ENCODE peak calls at places on chromosomes 6 and 20, in four cellular contexts. A, C, F and O are unnamed samples.

GRCh38 chr20:35368616-35369423 is 43.0 kb downstream of the UQCC1 start:
- DNase-seq in C (no peak), A (no peak), F (no peak), O (no peak)

GRCh38 chr20:41119593-41120561 is 17.5 kb upstream of the PLCG1 start:
- DNase-seq in C (no peak), A (no peak), F (no peak), O (peak; percentile 52)

GRCh38 chr6:31186052-31186734 is 15.7 kb upstream of the POU5F1 start:
- DNase-seq in F (no peak), A (no peak), C (no peak), O (peak; percentile 75)

GRCh38 chr20:63612276-63612931 is 14.5 kb downstream of the GMEB2 start:
- DNase-seq in C (no peak), F (no peak), A (no peak), O (no peak)

GRCh38 chr20:32037929-32038328 is 14.1 kb upstream of the HCK start:
- DNase-seq in C (no peak), F (no peak), A (no peak), O (no peak)

GRCh38 chr6:75493400-75494064 is at the start of gene FILIP1:
- DNase-seq in A (peak; percentile 18), C (no peak), F (no peak), O (no peak)

GRCh38 chr6:89260310-89260709 is 43.2 kb upstream of the GABRR1 start:
- DNase-seq in C (no peak), F (no peak), A (peak; percentile 61), O (no peak)

GRCh38 chr6:14450133-14451040 is 332.8 kb downstream of the CD83 start:
- DNase-seq in C (no peak), F (no peak), A (peak; percentile 28), O (no peak)

GRCh38 chr6:110491644-110492317 is 15.4 kb upstream of the SLC22A16 start:
- DNase-seq in F (no peak), A (peak; percentile 18), C (no peak), O (no peak)

GRCh38 chr6:137323860-137324259 is 104.7 kb upstream of the IFNGR1 start:
- DNase-seq in F (no peak), C (no peak), A (no peak), O (no peak)

GRCh38 chr20:39829255-39829654 is 859.8 kb downstream of the MAFB start:
- DNase-seq in F (no peak), A (no peak), C (no peak), O (no peak)

GRCh38 chr20:25984933-25985332 is 288.3 kb upstream of the ZNF337 start:
- DNase-seq in C (no peak), F (no peak), A (peak; percentile 23), O (no peak)

GRCh38 chr20:45044084-45044573 is 56.8 kb downstream of the KCNS1 start:
- DNase-seq in C (peak; percentile 57), F (peak; percentile 36), A (peak; percentile 73), O (peak; percentile 82)

GRCh38 chr6:42452171-42453026 is 673 bp upstream of the TRERF1 start:
- DNase-seq in A (peak; percentile 59), C (peak; percentile 60), F (peak; percentile 88), O (no peak)

GRCh38 chr20:25188218-25188617 is 7.3 kb upstream of the ENTPD6 start:
- DNase-seq in F (no peak), A (no peak), C (no peak), O (no peak)

GRCh38 chr6:17179246-17180073 is 77.6 kb downstream of the STMND1 start:
- DNase-seq in F (no peak), C (no peak), A (no peak), O (no peak)

GRCh38 chr6:127102299-127102698 is 16.2 kb upstream of the RSPO3 start:
- DNase-seq in F (no peak), C (no peak), A (no peak), O (no peak)

GRCh38 chr20:32558526-32558925 is 26.6 kb downstream of the NOL4L start:
- DNase-seq in C (no peak), A (no peak), F (no peak), O (no peak)

GRCh38 chr6:155077784-155078183 is 82.7 kb downstream of the TIAM2 start:
- DNase-seq in C (no peak), A (no peak), F (no peak), O (peak; percentile 40)

GRCh38 chr20:10005885-10006284 is 28.9 kb upstream of the ANKEF1 start:
- DNase-seq in A (peak; percentile 75), C (no peak), F (no peak), O (no peak)

GRCh38 chr20:41499064-41499463 is 119.1 kb downstream of the CHD6 start:
- DNase-seq in F (no peak), A (no peak), C (no peak), O (no peak)

GRCh38 chr6:90098025-90098474 is 198.6 kb downstream of the BACH2 start:
- DNase-seq in A (no peak), C (no peak), F (no peak), O (no peak)

GRCh38 chr6:149453597-149454340 is 31.0 kb downstream of the ZC3H12D start:
- DNase-seq in C (no peak), A (no peak), F (no peak), O (no peak)

GRCh38 chr6:149454405-149454848 is 30.4 kb downstream of the ZC3H12D start:
- DNase-seq in A (no peak), C (no peak), F (peak; percentile 56), O (no peak)

GRCh38 chr6:149457316-149457884 is 27.4 kb downstream of the ZC3H12D start:
- DNase-seq in A (no peak), F (no peak), C (no peak), O (no peak)

GRCh38 chr6:149456311-149457021 is 28.3 kb downstream of the ZC3H12D start:
- DNase-seq in A (peak; percentile 61), F (no peak), C (no peak), O (no peak)

GRCh38 chr6:149455028-149455732 is 29.6 kb downstream of the ZC3H12D start:
- DNase-seq in F (no peak), C (no peak), A (no peak), O (no peak)
- H3K4me2 ChIP-seq in F (no peak overlapping the region), C (no peak overlapping the region), A (no peak overlapping the region), O (peak overlapping the region; percentile 58)

GRCh38 chr20:4283011-4283410 is 267.7 kb upstream of the RNF24 start:
- DNase-seq in A (no peak), F (no peak), C (no peak), O (no peak)
- TF ChIP-seq ELF1 in A (no peak), F (no peak), C (no peak), O (no peak)

GRCh38 chr20:49999329-49999728 is 16.5 kb downstream of the SNAI1 start:
- DNase-seq in F (no peak), A (no peak), C (no peak), O (no peak)
- H3K4me2 ChIP-seq in F (no peak overlapping the region), A (no peak overlapping the region), C (no peak overlapping the region), O (no peak overlapping the region)

DNA sequence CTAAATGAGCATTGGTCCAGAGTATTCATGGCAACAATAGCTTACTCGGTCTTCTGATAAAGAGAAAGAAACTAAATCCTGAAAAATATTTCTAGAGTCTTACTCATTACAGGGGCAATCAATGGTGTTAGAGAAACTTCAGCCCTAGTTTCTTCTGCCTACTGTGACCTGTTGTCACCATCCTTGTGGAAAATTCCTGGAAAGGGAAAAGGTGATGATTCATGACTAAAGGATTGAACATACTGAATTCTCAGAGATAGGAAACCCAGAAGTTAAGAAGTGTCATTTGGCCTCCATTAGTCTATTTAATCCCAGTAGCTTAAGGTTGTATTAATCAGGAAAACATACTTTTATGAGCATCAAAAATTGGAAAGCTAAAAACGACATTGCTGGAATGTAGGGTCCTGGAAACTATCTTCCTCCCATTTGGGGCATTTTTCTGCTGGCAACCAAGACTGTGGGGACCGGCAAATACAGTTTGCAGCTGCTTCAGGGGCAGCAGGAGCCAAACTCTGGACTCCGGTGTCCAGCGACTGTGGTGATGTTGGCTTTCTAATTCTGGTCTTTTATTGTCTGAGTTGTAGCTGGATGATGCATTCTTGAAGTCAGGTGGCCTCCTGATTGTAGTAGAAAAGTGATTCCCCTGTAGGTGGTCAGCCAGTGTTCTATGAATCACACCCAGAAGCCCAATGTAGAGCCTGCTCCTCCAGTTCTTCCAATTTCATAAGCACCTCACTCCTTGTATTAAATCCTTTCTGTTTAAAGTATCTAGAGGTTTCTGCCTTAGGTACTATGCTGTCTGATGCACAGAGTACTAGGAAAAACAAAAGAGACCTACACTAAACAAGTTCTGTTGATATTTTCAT is 67.6 kb downstream of the LCA5 start:
- DNase-seq in C (no peak), F (no peak), A (no peak), O (no peak)
- TF ChIP-seq ELF1 in C (no peak), F (no peak), A (no peak), O (no peak)

DNA sequence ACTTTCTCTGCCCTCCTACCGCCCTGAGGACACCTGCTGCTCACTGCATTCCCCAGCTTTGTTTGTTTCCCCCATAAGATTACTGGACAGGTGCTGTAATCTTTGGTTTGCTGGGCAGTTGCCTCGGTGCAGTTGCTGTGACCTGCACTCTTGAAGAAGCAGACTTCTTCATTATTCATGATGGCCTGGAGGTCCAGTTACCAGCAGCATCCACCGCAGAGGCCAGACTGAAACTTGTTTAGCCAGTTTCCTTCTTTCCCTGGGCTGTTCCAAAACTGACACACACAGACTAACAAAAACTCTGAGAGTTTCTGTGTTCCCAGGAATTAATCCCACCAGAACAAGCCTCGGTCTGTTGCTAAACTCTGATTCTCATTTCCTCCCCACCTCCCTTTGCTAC is 144.1 kb downstream of the QRSL1 start:
- DNase-seq in C (no peak), A (no peak), F (no peak), O (no peak)
- H3K4me2 ChIP-seq in C (no peak overlapping the region), A (no peak overlapping the region), F (no peak overlapping the region), O (no peak overlapping the region)

DNA sequence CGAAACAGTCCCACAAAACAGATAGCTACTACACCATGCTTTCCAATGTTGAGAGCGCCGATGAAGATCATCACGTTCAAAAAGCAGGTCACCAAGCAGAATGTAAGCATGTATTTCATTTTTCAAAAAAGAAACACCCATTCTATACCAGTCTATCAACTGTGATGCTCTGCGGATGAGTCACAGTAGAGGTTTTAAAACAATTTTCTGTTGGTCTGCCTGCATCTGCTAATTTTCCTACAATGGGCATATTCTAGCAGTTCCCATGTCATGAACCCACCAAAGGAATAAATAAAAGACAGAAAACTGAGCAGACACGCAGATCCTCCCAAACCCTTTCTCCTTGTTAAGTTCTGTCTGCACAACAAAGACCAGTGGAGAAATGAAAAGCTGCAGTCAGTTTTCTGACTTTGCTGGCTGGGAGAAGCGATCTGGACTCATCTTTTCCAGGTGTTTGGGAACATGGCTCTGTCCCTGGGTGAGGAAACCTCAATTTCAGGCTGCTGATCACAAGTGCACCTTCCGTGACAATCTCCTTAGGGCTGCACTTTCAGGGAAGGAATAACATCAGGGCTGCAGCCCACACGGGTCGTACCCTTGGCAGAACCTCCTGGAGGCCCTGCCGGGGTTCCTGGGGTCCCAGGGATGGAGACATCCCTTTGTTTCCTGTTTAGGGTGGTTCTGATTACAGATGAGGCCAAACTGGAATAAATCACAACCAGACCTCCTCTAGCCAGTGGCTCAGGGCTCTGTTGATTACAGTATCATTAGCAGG is 200.1 kb downstream of the BMP7 start:
- DNase-seq in A (no peak), C (no peak), F (no peak), O (no peak)
- TF ChIP-seq ELF1 in A (no peak), C (no peak), F (no peak), O (no peak)